ENCODE peak calls at places on chromosomes 11 and 22, in nine cellular contexts. G is AG09309, E is GM12878, N is fibroblast of mammary gland, K is lower lobe of right lung, L is mammary epithelial cell, B is HFF-Myc, J is testis, D is A549. M is an unnamed sample.

GRCh38 chr11:120293038-120293800 is 31.9 kb upstream of the TLCD5 start:
- DNase-seq in J (no peak), G (no peak), B (no peak), K (no peak), E (no peak), N (no peak), L (no peak), D (no peak), M (no peak)

GRCh38 chr22:29154364-29155048 is 51.2 kb upstream of the EMID1 start:
- DNase-seq in D (peak; percentile 56), E (no peak), B (peak; percentile 6), J (peak; percentile 84), K (peak; percentile 86), G (no peak), L (peak; percentile 37), N (peak; percentile 50), M (peak; percentile 72)

GRCh38 chr11:113176971-113177370 is 137.4 kb upstream of the TTC12 start:
- DNase-seq in G (no peak), K (no peak), J (no peak), L (peak; percentile 53), E (no peak), B (peak; percentile 75), D (no peak), N (peak; percentile 67), M (no peak)

GRCh38 chr11:114208371-114208770 is 87.8 kb upstream of the NNMT start:
- DNase-seq in N (no peak), L (no peak), E (no peak), J (no peak), B (no peak), D (no peak), G (no peak), K (no peak), M (no peak)

GRCh38 chr11:96303067-96303466 is 39.9 kb downstream of the MAML2 start:
- DNase-seq in L (peak; percentile 83), D (peak; percentile 29), J (no peak), G (no peak), K (no peak), B (no peak), N (peak; percentile 81), E (no peak), M (no peak)

GRCh38 chr11:44694443-44694842 is 32.3 kb upstream of the TSPAN18 start:
- DNase-seq in D (no peak), E (no peak), G (no peak), N (no peak), L (no peak), K (no peak), J (no peak), B (no peak), M (peak; percentile 9)

GRCh38 chr22:23774114-23774921 is 1.7 kb downstream of the MMP11 start:
- DNase-seq in B (no peak), L (no peak), E (no peak), D (no peak), N (no peak), G (no peak), K (no peak), J (no peak), M (no peak)

GRCh38 chr11:576791-577610 is 731 bp downstream of the PHRF1 start:
- DNase-seq in G (no peak), L (no peak), J (no peak), B (no peak), E (no peak), D (no peak), K (no peak), N (no peak), M (no peak)

GRCh38 chr11:2576116-2576515 is 123.7 kb downstream of the KCNQ1OT1 start:
- DNase-seq in N (no peak), E (no peak), J (no peak), L (no peak), G (no peak), K (peak; percentile 41), B (no peak), D (no peak), M (no peak)

GRCh38 chr11:78708388-78708787 is 133.7 kb upstream of the NARS2 start:
- DNase-seq in D (no peak), K (no peak), N (no peak), B (no peak), L (peak; percentile 65), J (no peak), E (no peak), G (no peak), M (no peak)

GRCh38 chr11:131866535-131867400 is 496.4 kb downstream of the NTM start:
- DNase-seq in N (no peak), B (no peak), J (no peak), G (no peak), L (no peak), K (no peak), E (no peak), D (no peak), M (no peak)

GRCh38 chr22:46373838-46374662 is 38.5 kb downstream of the TRMU start:
- DNase-seq in N (no peak), K (no peak), G (no peak), J (no peak), E (peak; percentile 48), B (no peak), D (no peak), L (no peak), M (peak; percentile 43)

GRCh38 chr11:45530776-45531175 is 134.6 kb downstream of the CHST1 start:
- DNase-seq in K (no peak), J (no peak), B (no peak), D (no peak), E (no peak), N (no peak), L (no peak), G (no peak), M (no peak)

GRCh38 chr11:68843703-68844312 is 2.1 kb upstream of the CPT1A start:
- DNase-seq in J (peak; percentile 70), N (no peak), D (peak; percentile 51), E (no peak), K (peak; percentile 93), L (peak; percentile 66), B (no peak), G (no peak), M (peak; percentile 88)

GRCh38 chr22:37731804-37732471 is 35.1 kb downstream of the TRIOBP start:
- DNase-seq in E (no peak), G (no peak), J (no peak), L (no peak), B (no peak), K (no peak), N (no peak), D (peak; percentile 84), M (no peak)
- TF ChIP-seq CTCF in E (peak; percentile 22), G (no peak), J (no peak), L (peak; percentile 6), B (no peak), K (no peak), N (no peak), D (no peak), M (no peak)

DNA sequence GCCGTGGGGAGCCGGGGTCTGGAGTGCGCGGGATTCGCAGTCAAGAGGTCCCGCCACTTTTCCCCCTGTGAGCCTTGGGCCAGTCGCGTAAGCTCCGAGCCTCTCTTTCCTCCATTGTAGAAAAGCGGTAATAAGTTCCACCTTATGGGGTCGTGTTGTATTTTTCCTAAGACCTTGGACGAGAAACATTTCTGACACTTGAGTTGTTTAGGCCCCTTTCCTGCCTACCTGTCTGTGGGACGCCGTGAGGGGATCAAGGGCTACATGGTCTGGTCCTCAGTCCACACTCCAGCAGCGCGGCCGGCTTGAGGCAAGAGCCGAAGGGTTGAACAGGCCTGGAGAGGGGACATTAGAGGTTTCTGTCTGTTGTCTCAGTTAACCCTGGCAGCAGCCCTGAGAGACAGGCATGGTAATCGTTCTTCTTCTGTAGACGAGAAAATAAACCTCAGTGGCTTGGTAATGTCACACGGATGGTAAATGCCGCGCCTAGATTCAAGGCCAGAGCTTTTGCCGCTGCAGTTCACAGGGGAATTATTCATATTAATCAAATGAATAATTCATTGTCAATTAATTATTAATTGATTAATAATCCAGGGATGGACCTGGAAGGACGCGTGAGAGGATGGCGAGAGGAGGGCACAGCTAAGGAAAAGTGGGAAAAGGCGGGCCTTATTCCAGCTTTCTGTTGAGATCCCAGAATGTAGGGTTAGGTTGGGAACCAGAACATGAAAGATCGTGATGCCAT is 545 bp downstream of the FEN1 start:
- DNase-seq in L (peak; percentile 9), J (no peak), G (no peak), D (peak; percentile 31), E (no peak), K (no peak), N (peak; percentile 8), B (no peak), M (peak; percentile 23)
- H3K4me3 ChIP-seq in L (peak overlapping the region; percentile 93), J (peak overlapping the region; percentile 84), G (peak overlapping the region; percentile 98), D (peak overlapping the region; percentile 56), E (peak overlapping the region; percentile 98), K (peak overlapping the region; percentile 96), N (peak overlapping the region; percentile 94), B (peak overlapping the region; percentile 99), M (peak overlapping the region; percentile 97)

GRCh38 chr22:35547993-35548761 is 7.5 kb downstream of the RASD2 start:
- DNase-seq in K (no peak), B (no peak), D (no peak), E (no peak), N (no peak), L (no peak), G (no peak), J (no peak), M (no peak)
- TF ChIP-seq CTCF in K (no peak), B (no peak), D (no peak), E (no peak), N (peak; percentile 15), L (no peak), G (peak; percentile 5), J (no peak), M (no peak)

GRCh38 chr22:39994566-39995345 is at the start of gene FAM83F:
- DNase-seq in L (peak; percentile 69), J (peak; percentile 46), K (peak; percentile 58), N (no peak), G (no peak), B (no peak), E (no peak), D (no peak), M (no peak)

GRCh38 chr22:39992088-39992826 is 2.5 kb upstream of the FAM83F start:
- DNase-seq in K (no peak), G (no peak), J (no peak), D (no peak), E (no peak), L (no peak), B (no peak), N (no peak), M (no peak)

GRCh38 chr22:39996732-39997131 is 2.0 kb downstream of the FAM83F start:
- DNase-seq in N (no peak), E (no peak), K (no peak), B (no peak), D (no peak), G (no peak), J (no peak), L (peak; percentile 55), M (no peak)

GRCh38 chr22:39995346-39996252 is 845 bp downstream of the FAM83F start:
- DNase-seq in B (no peak), L (peak; percentile 46), E (no peak), J (peak; percentile 59), G (no peak), K (no peak), D (no peak), N (no peak), M (no peak)

DNA sequence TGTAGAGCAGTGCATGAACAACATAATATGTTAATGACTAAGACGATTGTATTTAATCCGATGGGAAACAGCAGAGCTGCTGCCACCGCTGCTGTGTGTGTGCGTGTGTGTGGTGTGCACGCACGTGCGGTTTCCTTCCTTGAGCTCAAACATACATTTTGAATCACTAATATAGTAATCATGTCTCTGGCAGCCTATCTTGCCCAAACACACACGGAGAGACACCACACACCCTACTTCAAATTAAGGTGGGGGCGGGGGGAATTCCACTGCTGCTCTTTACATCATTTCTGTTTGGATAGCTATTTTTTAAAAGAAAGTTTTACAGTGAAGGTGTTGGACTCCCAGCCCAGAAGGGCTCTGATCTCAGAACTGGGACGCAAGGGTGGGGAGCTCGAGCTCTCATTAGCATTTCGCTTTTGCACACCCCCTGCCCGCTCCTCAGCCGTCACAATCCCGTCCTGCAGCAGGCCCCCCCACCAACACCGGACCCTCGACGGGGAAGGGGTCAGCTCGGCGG is 648 bp upstream of the FAM83F start:
- DNase-seq in L (no peak), J (no peak), E (no peak), D (no peak), B (no peak), G (no peak), N (no peak), K (no peak), M (no peak)
- H3K4me3 ChIP-seq in L (peak overlapping the region; percentile 37), J (peak overlapping the region; percentile 32), E (no peak overlapping the region), D (no peak overlapping the region), B (no peak overlapping the region), G (no peak overlapping the region), N (no peak overlapping the region), K (no peak overlapping the region), M (no peak overlapping the region)

M was measured in GM12865.